ENCODE peak calls at places on chromosomes 13 and 19, in five cellular contexts. One of them, this sample, is unnamed.

GRCh38 chr13:23921451-23921888 is 24.2 kb upstream of the C1QTNF9B start:
- DNase-seq in NCI-H1105: peak
- DNase-seq in MV-4-11: peak
- DNase-seq in NCI-H1092 treated with DMSO at 0.1 percent for 48 hours: peak
- DNase-seq in AG04449: no peak
- DNase-seq in this sample: no peak

GRCh38 chr19:42093505-42093904 is 17.5 kb downstream of the ZNF574 start:
- DNase-seq in NCI-H1105: no peak
- DNase-seq in MV-4-11: no peak
- DNase-seq in NCI-H1092 treated with DMSO at 0.1 percent for 48 hours: no peak
- DNase-seq in AG04449: no peak
- DNase-seq in this sample: no peak

GRCh38 chr13:102856603-102857002 is 10.8 kb downstream of the ERCC5 start:
- DNase-seq in NCI-H1105: no peak
- DNase-seq in MV-4-11: no peak
- DNase-seq in NCI-H1092 treated with DMSO at 0.1 percent for 48 hours: no peak
- DNase-seq in AG04449: no peak
- DNase-seq in this sample: no peak

GRCh38 chr13:82636119-82636518 is 1246.2 kb downstream of the SLITRK1 start:
- DNase-seq in NCI-H1105: no peak
- DNase-seq in MV-4-11: peak
- DNase-seq in NCI-H1092 treated with DMSO at 0.1 percent for 48 hours: no peak
- DNase-seq in AG04449: no peak
- DNase-seq in this sample: no peak

GRCh38 chr19:21256722-21257121 is 72.5 kb downstream of the ZNF708 start:
- DNase-seq in NCI-H1105: no peak
- DNase-seq in MV-4-11: peak
- DNase-seq in NCI-H1092 treated with DMSO at 0.1 percent for 48 hours: no peak
- DNase-seq in AG04449: no peak
- DNase-seq in this sample: no peak

GRCh38 chr13:21048901-21049655 is 12.3 kb downstream of the LATS2 start:
- DNase-seq in NCI-H1105: no peak
- DNase-seq in MV-4-11: no peak
- DNase-seq in NCI-H1092 treated with DMSO at 0.1 percent for 48 hours: no peak
- DNase-seq in AG04449: no peak
- DNase-seq in this sample: no peak

GRCh38 chr19:50772408-50773311 is 2.4 kb downstream of the GPR32 start:
- DNase-seq in NCI-H1105: no peak
- DNase-seq in MV-4-11: peak
- DNase-seq in NCI-H1092 treated with DMSO at 0.1 percent for 48 hours: no peak
- DNase-seq in AG04449: no peak
- DNase-seq in this sample: no peak

GRCh38 chr13:51158365-51158764 is 47.3 kb upstream of the C13orf42 start:
- DNase-seq in NCI-H1105: no peak
- DNase-seq in MV-4-11: no peak
- DNase-seq in NCI-H1092 treated with DMSO at 0.1 percent for 48 hours: no peak
- DNase-seq in AG04449: no peak
- DNase-seq in this sample: no peak

GRCh38 chr19:33214621-33215020 is 11.0 kb downstream of the SLC7A10 start:
- DNase-seq in NCI-H1105: no peak
- DNase-seq in MV-4-11: peak
- DNase-seq in NCI-H1092 treated with DMSO at 0.1 percent for 48 hours: peak
- DNase-seq in AG04449: no peak
- DNase-seq in this sample: no peak

GRCh38 chr13:110274687-110275086 is 32.3 kb downstream of the COL4A1 start:
- DNase-seq in NCI-H1105: no peak
- DNase-seq in MV-4-11: no peak
- DNase-seq in NCI-H1092 treated with DMSO at 0.1 percent for 48 hours: no peak
- DNase-seq in AG04449: no peak
- DNase-seq in this sample: no peak

GRCh38 chr19:50514346-50515167 is 844 bp upstream of the ASPDH start:
- DNase-seq in NCI-H1105: peak
- DNase-seq in MV-4-11: no peak
- DNase-seq in NCI-H1092 treated with DMSO at 0.1 percent for 48 hours: peak
- DNase-seq in AG04449: no peak
- DNase-seq in this sample: no peak

GRCh38 chr19:4519521-4520277 is 1.4 kb upstream of the PLIN4 start:
- DNase-seq in NCI-H1105: no peak
- DNase-seq in MV-4-11: no peak
- DNase-seq in NCI-H1092 treated with DMSO at 0.1 percent for 48 hours: no peak
- DNase-seq in AG04449: no peak
- DNase-seq in this sample: no peak

GRCh38 chr19:2385053-2385721 is 25.1 kb downstream of the TMPRSS9 start:
- DNase-seq in NCI-H1105: peak
- DNase-seq in MV-4-11: peak
- DNase-seq in NCI-H1092 treated with DMSO at 0.1 percent for 48 hours: peak
- DNase-seq in AG04449: peak
- DNase-seq in this sample: peak

GRCh38 chr13:44404261-44405139 is 30.9 kb downstream of the SERP2 start:
- DNase-seq in NCI-H1105: no peak
- DNase-seq in MV-4-11: no peak
- DNase-seq in NCI-H1092 treated with DMSO at 0.1 percent for 48 hours: peak
- DNase-seq in AG04449: no peak
- DNase-seq in this sample: no peak

GRCh38 chr13:92317066-92317465 is 909.5 kb upstream of the GPC6 start:
- DNase-seq in NCI-H1105: no peak
- DNase-seq in MV-4-11: no peak
- DNase-seq in NCI-H1092 treated with DMSO at 0.1 percent for 48 hours: no peak
- DNase-seq in AG04449: no peak
- DNase-seq in this sample: peak

This sample was measured in non-pigmented ciliary epithelial cell.